ENCODE peak calls at places on chromosomes 4 and X, in five cellular contexts. O is IMR-90; Q is astrocyte of the spinal cord; H is AG04450; J is effector CD4-positive, alpha-beta T cell. Z is an unnamed sample.

GRCh38 chr4:1122501-1122900 is 9.1 kb upstream of the RNF212 start:
- DNase-seq in O (no peak), Q (no peak), H (no peak), J (no peak), Z (no peak)

GRCh38 chr4:23001478-23001877 is 308.7 kb downstream of the GBA3 start:
- DNase-seq in O (no peak), Q (no peak), H (no peak), J (no peak), Z (no peak)

GRCh38 chr4:171719691-171720090 is 93.5 kb upstream of the GALNTL6 start:
- DNase-seq in O (no peak), Q (peak), H (no peak), J (no peak), Z (peak)

GRCh38 chr4:73068496-73069337 is 799 bp downstream of the COX18 start:
- DNase-seq in O (peak), Q (peak), H (no peak), J (no peak), Z (peak)

GRCh38 chr4:7701866-7702649 is 237.6 kb downstream of the AFAP1 start:
- DNase-seq in O (no peak), Q (no peak), H (no peak), J (no peak), Z (no peak)

GRCh38 chr4:146142768-146143167 is 32.8 kb upstream of the LSM6 start:
- DNase-seq in O (no peak), Q (no peak), H (no peak), J (no peak), Z (no peak)

GRCh38 chrX:55342533-55343501 is 78.1 kb upstream of the PAGE3 start:
- DNase-seq in O (no peak), Q (no peak), H (no peak), J (peak), Z (no peak)

GRCh38 chr4:97105716-97106115 is 1037.6 kb downstream of the STPG2 start:
- DNase-seq in O (no peak), Q (no peak), H (no peak), J (no peak), Z (no peak)

GRCh38 chr4:60134106-60134505 is 1066.0 kb upstream of the ADGRL3 start:
- DNase-seq in O (no peak), Q (peak), H (no peak), J (no peak), Z (no peak)

GRCh38 chr4:152456609-152457008 is 79.3 kb downstream of the FBXW7 start:
- DNase-seq in O (peak), Q (no peak), H (no peak), J (no peak), Z (no peak)

GRCh38 chr4:153143527-153144348 is 60.5 kb upstream of the TRIM2 start:
- DNase-seq in O (peak), Q (peak), H (no peak), J (no peak), Z (no peak)

GRCh38 chr4:10173039-10173753 is 56.6 kb upstream of the WDR1 start:
- DNase-seq in O (peak), Q (no peak), H (no peak), J (no peak), Z (no peak)

GRCh38 chr4:39255266-39255665 is 72.9 kb downstream of the WDR19 start:
- DNase-seq in O (peak), Q (peak), H (no peak), J (no peak), Z (no peak)

GRCh38 chr4:73599182-73599581 is 21.1 kb downstream of the RASSF6 start:
- DNase-seq in O (peak), Q (peak), H (peak), J (no peak), Z (no peak)

GRCh38 chrX:105017641-105018040 is 202.9 kb downstream of the TEX13A start:
- DNase-seq in O (no peak), Q (no peak), H (no peak), J (no peak), Z (no peak)

GRCh38 chrX:45697591-45697990 is 496.9 kb upstream of the DIPK2B start:
- DNase-seq in O (peak), Q (peak), H (peak), J (no peak), Z (no peak)

GRCh38 chr4:130747842-130748241 is 1651.9 kb downstream of the C4orf33 start:
- DNase-seq in O (no peak), Q (peak), H (no peak), J (no peak), Z (no peak)

GRCh38 chr4:119046263-119046662 is 89.4 kb upstream of the MYOZ2 start:
- DNase-seq in O (no peak), Q (no peak), H (no peak), J (no peak), Z (no peak)

GRCh38 chr4:40526741-40527140 is 102.9 kb downstream of the RBM47 start:
- DNase-seq in O (no peak), Q (no peak), H (no peak), J (no peak), Z (no peak)

GRCh38 chr4:178823673-178824072 is 1381.4 kb upstream of the AGA start:
- DNase-seq in O (peak), Q (peak), H (no peak), J (no peak), Z (no peak)

GRCh38 chr4:22389240-22389871 is 126.5 kb downstream of the ADGRA3 start:
- DNase-seq in O (peak), Q (peak), H (peak), J (no peak), Z (peak)

GRCh38 chr4:169658196-169658595 is 37.8 kb downstream of the CLCN3 start:
- DNase-seq in O (no peak), Q (no peak), H (no peak), J (no peak), Z (no peak)

GRCh38 chr4:147958057-147958456 is 226.2 kb downstream of the ARHGAP10 start:
- DNase-seq in O (peak), Q (no peak), H (no peak), J (no peak), Z (no peak)